ENCODE peak calls at places on chromosomes 7 and 10, in five cellular contexts. V is fibroblast of the aortic adventitia, B is T-helper 9 cell, O is IMR-90, W is RWPE1. N is an unnamed sample.

GRCh38 chr7:149140784-149141183 is 6.5 kb upstream of the ZNF398 start:
- DNase-seq in B (no peak), V (no peak), W (no peak), O (peak), N (no peak)

GRCh38 chr7:1253591-1254207 is 21.0 kb downstream of the UNCX start:
- DNase-seq in O (no peak), W (no peak), B (no peak), V (no peak), N (no peak)

GRCh38 chr10:25631471-25631870 is 302.6 kb upstream of the MYO3A start:
- DNase-seq in B (no peak), O (no peak), W (no peak), V (no peak), N (no peak)

GRCh38 chr10:114616103-114616502 is 42.0 kb downstream of the ABLIM1 start:
- DNase-seq in V (no peak), B (no peak), O (no peak), W (no peak), N (no peak)

GRCh38 chr7:70647801-70648491 is 484.0 kb upstream of the GALNT17 start:
- DNase-seq in O (peak), V (no peak), W (peak), B (peak), N (no peak)

GRCh38 chr10:124588736-124589451 is 127.3 kb downstream of the LHPP start:
- DNase-seq in W (no peak), B (no peak), V (peak), O (peak), N (no peak)

GRCh38 chr10:87674963-87675362 is 15.3 kb downstream of the PAPSS2 start:
- DNase-seq in W (no peak), V (peak), B (no peak), O (peak), N (no peak)

GRCh38 chr7:139734395-139734794 is 43.4 kb downstream of the HIPK2 start:
- DNase-seq in B (no peak), V (peak), O (peak), W (peak), N (no peak)

GRCh38 chr7:152543801-152544200 is 108.0 kb upstream of the KMT2C start:
- DNase-seq in O (no peak), W (no peak), B (no peak), V (no peak), N (peak)

GRCh38 chr10:70589762-70590662 is 12.5 kb downstream of the PRF1 start:
- DNase-seq in B (no peak), O (peak), W (no peak), V (peak), N (no peak)

GRCh38 chr7:30556854-30557644 is 37.6 kb upstream of the GARS1 start:
- DNase-seq in B (no peak), W (peak), O (peak), V (peak), N (peak)

GRCh38 chr7:39921505-39922250 is 28.4 kb upstream of the CDK13 start:
- DNase-seq in O (no peak), B (no peak), V (no peak), W (no peak), N (no peak)

GRCh38 chr10:132708441-132708840 is 77.5 kb downstream of the NKX6-2 start:
- DNase-seq in W (no peak), V (no peak), O (no peak), B (no peak), N (peak)

GRCh38 chr7:157568785-157569584 is 232.2 kb downstream of the DNAJB6 start:
- DNase-seq in O (no peak), V (no peak), B (peak), W (no peak), N (peak)

GRCh38 chr7:135321556-135321955 is 87.9 kb downstream of the STRA8 start:
- DNase-seq in W (peak), O (peak), V (peak), B (no peak), N (no peak)

GRCh38 chr7:315516-316265 is 25.7 kb downstream of the FOXL3 start:
- DNase-seq in O (no peak), V (no peak), W (no peak), B (no peak), N (no peak)

GRCh38 chr10:6231730-6232129 is 29.0 kb downstream of the PFKFB3 start:
- DNase-seq in W (no peak), V (no peak), O (no peak), B (no peak), N (no peak)

GRCh38 chr10:6669269-6669859 is 89.3 kb upstream of the PRKCQ start:
- DNase-seq in O (peak), V (peak), W (peak), B (no peak), N (no peak)

GRCh38 chr7:33627741-33628140 is 277.6 kb upstream of the BMPER start:
- DNase-seq in V (no peak), O (no peak), B (no peak), W (no peak), N (no peak)

GRCh38 chr7:158074896-158075632 is 512.6 kb downstream of the PTPRN2 start:
- DNase-seq in V (no peak), W (no peak), O (no peak), B (no peak), N (no peak)

N was measured in H9.